ENCODE peak calls at places on chromosomes 12 and 14, in seven cellular contexts. M is cardiac fibroblast, L is mammary epithelial cell, C is WERI-Rb-1, J is A549, P is bronchial epithelial cell, S is AG04450. Y is an unnamed sample.

GRCh38 chr14:51676549-51676948 is 24.8 kb downstream of the FRMD6 start:
- DNase-seq in P (peak), C (no peak), L (peak), M (peak), J (no peak), S (no peak), Y (no peak)

GRCh38 chr12:56293785-56294184 is 6.3 kb downstream of the CS start:
- DNase-seq in J (no peak), C (no peak), M (no peak), P (no peak), S (no peak), L (no peak), Y (no peak)

GRCh38 chr14:60904381-60904780 is 76.5 kb downstream of the TRMT5 start:
- DNase-seq in L (no peak), C (no peak), P (no peak), M (no peak), J (no peak), S (no peak), Y (no peak)

GRCh38 chr12:30952036-30952435 is 25.5 kb downstream of the TSPAN11 start:
- DNase-seq in C (no peak), P (no peak), S (no peak), J (no peak), M (no peak), L (no peak), Y (peak)

GRCh38 chr12:120539303-120539702 is 5.1 kb downstream of the RNF10 start:
- DNase-seq in J (peak), P (peak), M (peak), S (no peak), C (no peak), L (peak), Y (peak)

GRCh38 chr14:59251811-59252771 is 63.6 kb downstream of the DAAM1 start:
- DNase-seq in L (no peak), M (peak), S (no peak), C (no peak), P (no peak), J (no peak), Y (peak)

GRCh38 chr14:104510216-104510615 is 69.3 kb upstream of the C14orf180 start:
- DNase-seq in J (no peak), M (no peak), S (no peak), C (no peak), P (no peak), L (no peak), Y (no peak)

GRCh38 chr14:60777856-60778578 is 43.5 kb downstream of the MNAT1 start:
- DNase-seq in M (peak), S (peak), C (no peak), P (peak), J (peak), L (peak), Y (peak)

GRCh38 chr14:60655114-60655897 is 6.0 kb upstream of the SIX1 start:
- DNase-seq in L (no peak), C (no peak), S (no peak), P (no peak), J (no peak), M (no peak), Y (no peak)

GRCh38 chr14:59117754-59118153 is 70.7 kb upstream of the DAAM1 start:
- DNase-seq in C (no peak), L (no peak), J (no peak), M (no peak), S (no peak), P (no peak), Y (no peak)

DNA sequence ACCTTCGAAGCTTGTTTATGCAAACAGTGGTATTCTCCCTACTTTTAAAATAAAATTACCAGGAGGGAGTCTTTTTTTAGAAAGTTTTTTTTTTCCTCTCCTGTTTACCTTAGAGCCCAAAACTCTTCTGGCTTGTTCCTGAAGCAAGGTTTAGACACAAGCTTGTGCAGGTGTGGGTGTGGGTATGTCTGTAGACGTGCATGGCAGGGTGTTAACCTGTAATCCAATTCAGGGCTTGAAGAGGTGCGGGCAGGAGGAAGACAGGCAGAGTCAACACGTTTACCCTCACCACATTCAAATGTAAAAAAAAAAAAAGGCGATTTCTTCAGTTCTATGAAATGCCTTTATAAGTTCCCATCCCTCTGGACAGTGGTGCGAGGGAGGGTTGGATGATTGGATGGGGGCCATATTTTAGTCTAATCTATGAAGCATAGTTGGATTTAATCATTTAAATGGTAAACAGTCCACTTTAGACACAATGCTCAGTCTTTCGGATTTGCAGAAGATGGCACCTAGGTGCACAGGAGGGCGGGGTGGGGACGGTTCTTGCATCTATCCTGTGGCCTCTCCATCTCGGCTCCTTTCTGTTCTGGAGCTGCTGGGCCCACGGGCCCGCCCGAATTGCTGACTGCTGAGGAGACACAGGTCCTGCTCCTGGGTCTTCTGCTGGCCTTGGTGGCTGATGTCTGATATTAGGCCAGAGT is 982 bp upstream of the NINJ2 start:
- DNase-seq in J (no peak), M (no peak), L (no peak), S (no peak), P (no peak), C (no peak), Y (no peak)
- H3K4me3 ChIP-seq in J (no peak), M (no peak), L (no peak), S (no peak), P (no peak), C (no peak), Y (no peak)

DNA sequence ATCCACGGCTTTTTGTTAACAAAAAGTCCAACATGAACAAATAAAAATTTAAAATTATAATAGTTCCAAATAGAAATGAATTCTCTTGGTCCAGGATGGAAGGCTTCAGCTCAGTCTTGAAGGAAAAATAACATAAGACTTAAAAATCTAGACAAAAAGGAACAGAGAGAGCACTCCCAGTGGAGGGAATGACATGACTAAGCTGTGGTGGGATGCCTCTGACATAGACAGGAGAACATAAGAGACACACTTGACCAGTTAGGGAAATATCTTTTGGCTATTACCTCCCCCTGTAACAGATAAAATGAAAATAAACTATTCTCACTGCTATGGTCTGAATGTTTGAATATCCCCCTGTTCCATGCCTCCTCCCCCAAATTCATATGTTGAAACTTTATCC is 106.8 kb downstream of the BBS10 start:
- DNase-seq in L (no peak), S (no peak), P (no peak), J (no peak), M (no peak), C (no peak), Y (no peak)
- H3K4me3 ChIP-seq in L (no peak), S (no peak), P (no peak), J (no peak), M (no peak), C (no peak), Y (no peak)

GRCh38 chr14:23154876-23155587 is 28.4 kb downstream of the SLC7A8 start:
- DNase-seq in C (peak), S (peak), P (peak), J (peak), L (peak), M (peak), Y (peak)
- H3K4me3 ChIP-seq in C (no peak), S (peak), P (no peak), J (no peak), L (no peak), M (no peak), Y (no peak)

GRCh38 chr12:54560374-54560858 is 11.0 kb downstream of the PDE1B start:
- DNase-seq in L (peak), M (peak), C (no peak), P (peak), S (no peak), J (peak), Y (peak)
- H3K4me3 ChIP-seq in L (peak), M (peak), C (no peak), P (peak), S (no peak), J (peak), Y (peak)